ENCODE peak calls at places on chromosomes 16 and 17, in six cellular contexts. One of them, this sample, is unnamed.

GRCh38 chr17:78075545-78075944 is 53.0 kb downstream of the TMC6 start:
- DNase-seq in osteocyte: no peak
- DNase-seq in neural progenitor cell: no peak
- DNase-seq in upper lobe of right lung: no peak
- DNase-seq in GM20000: no peak
- DNase-seq in Caco-2: no peak
- DNase-seq in this sample: no peak

GRCh38 chr16:55543470-55543869 is 23.0 kb upstream of the CAPNS2 start:
- DNase-seq in GM20000: no peak
- DNase-seq in osteocyte: no peak
- DNase-seq in Caco-2: peak
- DNase-seq in upper lobe of right lung: no peak
- DNase-seq in neural progenitor cell: peak
- DNase-seq in this sample: no peak

GRCh38 chr16:30063278-30063892 is 2.2 kb upstream of the ALDOA start:
- DNase-seq in Caco-2: no peak
- DNase-seq in GM20000: no peak
- DNase-seq in osteocyte: no peak
- DNase-seq in neural progenitor cell: no peak
- DNase-seq in upper lobe of right lung: no peak
- DNase-seq in this sample: no peak

GRCh38 chr17:19551148-19551547 is 17.5 kb downstream of the SLC47A1 start:
- DNase-seq in Caco-2: no peak
- DNase-seq in neural progenitor cell: no peak
- DNase-seq in GM20000: no peak
- DNase-seq in osteocyte: no peak
- DNase-seq in upper lobe of right lung: no peak
- DNase-seq in this sample: no peak

GRCh38 chr17:50221500-50222480 is 20.4 kb upstream of the COL1A1 start:
- DNase-seq in upper lobe of right lung: peak
- DNase-seq in Caco-2: no peak
- DNase-seq in osteocyte: peak
- DNase-seq in GM20000: peak
- DNase-seq in neural progenitor cell: no peak
- DNase-seq in this sample: no peak

GRCh38 chr17:31803494-31804213 is 55.4 kb downstream of the COPRS start:
- DNase-seq in upper lobe of right lung: no peak
- DNase-seq in GM20000: no peak
- DNase-seq in osteocyte: no peak
- DNase-seq in neural progenitor cell: no peak
- DNase-seq in Caco-2: peak
- DNase-seq in this sample: no peak

GRCh38 chr17:67569873-67570272 is 147.9 kb upstream of the NOL11 start:
- DNase-seq in neural progenitor cell: no peak
- DNase-seq in upper lobe of right lung: no peak
- DNase-seq in GM20000: no peak
- DNase-seq in Caco-2: no peak
- DNase-seq in osteocyte: no peak
- DNase-seq in this sample: no peak

GRCh38 chr17:18176152-18176551 is 7.5 kb upstream of the ALKBH5 start:
- DNase-seq in Caco-2: no peak
- DNase-seq in neural progenitor cell: no peak
- DNase-seq in upper lobe of right lung: no peak
- DNase-seq in GM20000: no peak
- DNase-seq in osteocyte: no peak
- DNase-seq in this sample: no peak

GRCh38 chr17:79915850-79916430 is 76.7 kb upstream of the CBX4 start:
- DNase-seq in Caco-2: peak
- DNase-seq in osteocyte: no peak
- DNase-seq in upper lobe of right lung: peak
- DNase-seq in neural progenitor cell: peak
- DNase-seq in GM20000: no peak
- DNase-seq in this sample: no peak

GRCh38 chr16:22092143-22092933 is at the start of gene VWA3A:
- DNase-seq in Caco-2: no peak
- DNase-seq in GM20000: no peak
- DNase-seq in neural progenitor cell: peak
- DNase-seq in osteocyte: no peak
- DNase-seq in upper lobe of right lung: no peak
- DNase-seq in this sample: peak

GRCh38 chr16:29900888-29901606 is 759 bp downstream of the ASPHD1 start:
- DNase-seq in neural progenitor cell: peak
- DNase-seq in GM20000: no peak
- DNase-seq in Caco-2: no peak
- DNase-seq in osteocyte: no peak
- DNase-seq in upper lobe of right lung: no peak
- DNase-seq in this sample: no peak

GRCh38 chr16:2158262-2158638 is 2.7 kb downstream of the TRAF7 start:
- DNase-seq in upper lobe of right lung: no peak
- DNase-seq in Caco-2: no peak
- DNase-seq in neural progenitor cell: no peak
- DNase-seq in osteocyte: no peak
- DNase-seq in GM20000: no peak
- DNase-seq in this sample: no peak

GRCh38 chr16:85935957-85936760 is 37.2 kb downstream of the IRF8 start:
- DNase-seq in osteocyte: no peak
- DNase-seq in upper lobe of right lung: no peak
- DNase-seq in GM20000: peak
- DNase-seq in Caco-2: no peak
- DNase-seq in neural progenitor cell: no peak
- DNase-seq in this sample: no peak

GRCh38 chr17:78129385-78130079 is 977 bp upstream of the TMC6 start:
- DNase-seq in GM20000: peak
- DNase-seq in neural progenitor cell: no peak
- DNase-seq in osteocyte: no peak
- DNase-seq in upper lobe of right lung: no peak
- DNase-seq in Caco-2: no peak
- DNase-seq in this sample: no peak

GRCh38 chr16:29820730-29821662 is 734 bp downstream of the MVP start:
- DNase-seq in osteocyte: no peak
- DNase-seq in upper lobe of right lung: peak
- DNase-seq in GM20000: peak
- DNase-seq in Caco-2: no peak
- DNase-seq in neural progenitor cell: no peak
- DNase-seq in this sample: no peak

GRCh38 chr17:58332720-58333395 is 4.3 kb upstream of the TSPOAP1 start:
- DNase-seq in osteocyte: no peak
- DNase-seq in upper lobe of right lung: peak
- DNase-seq in neural progenitor cell: no peak
- DNase-seq in Caco-2: no peak
- DNase-seq in GM20000: no peak
- DNase-seq in this sample: no peak

GRCh38 chr17:78967782-78968362 is 11.9 kb downstream of the LGALS3BP start:
- DNase-seq in GM20000: no peak
- DNase-seq in upper lobe of right lung: no peak
- DNase-seq in Caco-2: no peak
- DNase-seq in neural progenitor cell: no peak
- DNase-seq in osteocyte: no peak
- DNase-seq in this sample: no peak

GRCh38 chr16:27977966-27978365 is 85.5 kb downstream of the GSG1L start:
- DNase-seq in upper lobe of right lung: peak
- DNase-seq in neural progenitor cell: no peak
- DNase-seq in osteocyte: peak
- DNase-seq in Caco-2: no peak
- DNase-seq in GM20000: no peak
- DNase-seq in this sample: no peak

DNA sequence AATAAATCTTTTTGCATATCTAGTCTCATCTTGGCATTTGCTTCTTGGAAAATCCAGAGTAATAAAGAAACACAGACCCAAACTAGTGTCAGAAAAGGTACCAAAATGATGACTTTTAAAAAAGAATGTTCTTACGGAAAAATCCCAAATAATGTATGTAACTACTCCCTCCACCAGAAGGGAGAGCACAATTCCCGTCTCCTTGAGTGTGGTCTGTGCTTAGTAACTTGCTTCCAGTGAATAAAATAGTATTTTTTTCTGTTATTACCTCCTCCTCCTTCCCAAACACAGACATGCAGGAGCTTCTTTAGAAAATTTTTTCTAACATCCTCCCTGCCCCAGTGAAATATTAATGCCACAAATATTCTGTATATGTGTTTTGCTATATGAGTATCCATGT is 358.1 kb downstream of the ZFHX3 start:
- DNase-seq in osteocyte: no peak
- DNase-seq in GM20000: no peak
- DNase-seq in upper lobe of right lung: no peak
- DNase-seq in Caco-2: no peak
- DNase-seq in neural progenitor cell: no peak
- DNase-seq in this sample: no peak
- TF ChIP-seq CTCF in osteocyte: peak
- TF ChIP-seq CTCF in GM20000: no peak
- TF ChIP-seq CTCF in upper lobe of right lung: no peak
- TF ChIP-seq CTCF in Caco-2: no peak
- TF ChIP-seq CTCF in neural progenitor cell: no peak
- TF ChIP-seq CTCF in this sample: no peak

DNA sequence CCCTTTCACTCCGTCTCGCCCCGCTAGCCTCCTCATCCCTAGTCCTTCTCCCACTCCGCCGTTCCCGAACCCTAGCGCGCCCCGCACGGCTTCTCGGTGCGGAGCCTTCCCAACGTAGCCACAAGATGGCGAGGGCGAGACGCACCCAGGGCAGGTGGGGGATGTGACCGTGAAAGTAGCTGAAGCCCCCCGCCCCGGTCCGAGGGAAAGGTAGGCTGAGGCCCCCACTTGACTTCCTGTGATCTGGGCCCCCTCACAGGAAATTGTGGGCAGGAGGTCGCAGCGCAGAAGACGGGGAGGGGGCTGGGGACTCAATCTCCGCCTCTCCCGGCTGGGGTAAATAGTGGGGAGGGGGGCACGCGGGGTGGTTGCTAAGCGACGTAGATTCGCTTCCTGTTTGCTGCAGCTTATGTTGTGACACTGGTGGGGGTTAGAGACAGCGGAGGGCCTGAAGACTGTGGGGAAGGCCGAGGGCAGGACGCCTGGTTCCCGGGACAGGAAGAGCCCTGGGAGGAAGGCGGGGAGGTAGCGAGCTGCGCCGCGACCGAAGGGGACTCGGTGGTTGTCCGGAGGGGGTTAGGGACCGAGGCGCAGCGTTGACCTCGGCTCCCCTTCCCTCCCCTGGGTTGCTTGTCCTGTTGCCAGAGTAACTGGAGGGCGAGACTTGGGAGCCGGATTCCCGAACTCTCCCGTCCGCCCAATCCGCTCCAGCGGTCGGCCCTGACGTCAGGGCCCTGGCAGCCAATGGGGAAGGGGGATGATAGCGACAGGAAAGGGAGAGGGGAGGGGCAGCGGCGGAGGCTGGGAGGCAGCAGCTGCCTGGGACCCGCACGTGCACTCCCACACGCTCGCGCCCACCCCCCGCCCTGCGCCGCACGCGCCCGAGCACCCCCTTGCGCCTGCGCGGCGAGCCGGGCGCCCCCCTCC is 1.1 kb downstream of the KDM6B start:
- DNase-seq in upper lobe of right lung: peak
- DNase-seq in neural progenitor cell: peak
- DNase-seq in Caco-2: peak
- DNase-seq in osteocyte: peak
- DNase-seq in GM20000: peak
- DNase-seq in this sample: peak
- TF ChIP-seq CTCF in upper lobe of right lung: peak
- TF ChIP-seq CTCF in neural progenitor cell: peak
- TF ChIP-seq CTCF in Caco-2: peak
- TF ChIP-seq CTCF in osteocyte: peak
- TF ChIP-seq CTCF in GM20000: peak
- TF ChIP-seq CTCF in this sample: peak

DNA sequence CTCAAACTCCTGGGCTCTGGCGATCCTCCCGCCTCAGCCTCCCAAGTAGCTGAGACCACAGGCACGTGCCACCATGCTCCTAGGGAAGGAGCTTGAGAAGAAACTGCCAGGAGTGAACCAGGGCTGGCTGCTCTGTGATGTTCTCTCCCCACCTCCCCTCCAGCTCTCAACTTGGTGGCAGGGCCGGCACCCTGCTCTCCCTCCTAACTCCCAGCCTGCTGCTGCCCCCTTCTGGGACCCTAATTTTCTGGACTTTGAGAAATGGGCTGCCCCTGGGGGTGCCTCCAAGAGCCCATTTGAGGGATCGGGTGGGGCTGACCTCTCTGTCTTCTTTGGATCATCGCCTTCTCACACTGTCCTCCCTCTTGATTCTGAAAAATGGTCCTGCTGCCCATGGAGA is 14.9 kb upstream of the STAT3 start:
- DNase-seq in osteocyte: no peak
- DNase-seq in GM20000: peak
- DNase-seq in neural progenitor cell: peak
- DNase-seq in upper lobe of right lung: no peak
- DNase-seq in Caco-2: peak
- DNase-seq in this sample: peak
- TF ChIP-seq CTCF in osteocyte: peak
- TF ChIP-seq CTCF in GM20000: peak
- TF ChIP-seq CTCF in neural progenitor cell: peak
- TF ChIP-seq CTCF in upper lobe of right lung: peak
- TF ChIP-seq CTCF in Caco-2: peak
- TF ChIP-seq CTCF in this sample: peak

GRCh38 chr16:3459401-3460090 is 16.1 kb downstream of the NAA60 start:
- DNase-seq in Caco-2: peak
- DNase-seq in upper lobe of right lung: no peak
- DNase-seq in neural progenitor cell: peak
- DNase-seq in GM20000: no peak
- DNase-seq in osteocyte: no peak
- DNase-seq in this sample: no peak
- TF ChIP-seq CTCF in Caco-2: no peak
- TF ChIP-seq CTCF in upper lobe of right lung: no peak
- TF ChIP-seq CTCF in neural progenitor cell: no peak
- TF ChIP-seq CTCF in GM20000: no peak
- TF ChIP-seq CTCF in osteocyte: no peak
- TF ChIP-seq CTCF in this sample: no peak

GRCh38 chr17:28346746-28347246 is 10.5 kb downstream of the POLDIP2 start:
- DNase-seq in Caco-2: peak
- DNase-seq in neural progenitor cell: peak
- DNase-seq in osteocyte: no peak
- DNase-seq in GM20000: no peak
- DNase-seq in upper lobe of right lung: peak
- DNase-seq in this sample: no peak

GRCh38 chr17:28345420-28346198 is 10.0 kb downstream of the TNFAIP1 start:
- DNase-seq in Caco-2: no peak
- DNase-seq in upper lobe of right lung: no peak
- DNase-seq in neural progenitor cell: no peak
- DNase-seq in osteocyte: no peak
- DNase-seq in GM20000: no peak
- DNase-seq in this sample: no peak

GRCh38 chr17:28348979-28349378 is 8.3 kb downstream of the POLDIP2 start:
- DNase-seq in Caco-2: no peak
- DNase-seq in neural progenitor cell: no peak
- DNase-seq in upper lobe of right lung: peak
- DNase-seq in GM20000: no peak
- DNase-seq in osteocyte: no peak
- DNase-seq in this sample: no peak

GRCh38 chr17:28346199-28346580 is 10.6 kb downstream of the TNFAIP1 start:
- DNase-seq in Caco-2: no peak
- DNase-seq in GM20000: no peak
- DNase-seq in osteocyte: no peak
- DNase-seq in upper lobe of right lung: peak
- DNase-seq in neural progenitor cell: peak
- DNase-seq in this sample: no peak

GRCh38 chr17:28347261-28347891 is 10.0 kb downstream of the POLDIP2 start:
- DNase-seq in upper lobe of right lung: peak
- DNase-seq in osteocyte: no peak
- DNase-seq in neural progenitor cell: no peak
- DNase-seq in Caco-2: no peak
- DNase-seq in GM20000: no peak
- DNase-seq in this sample: no peak
- TF ChIP-seq CTCF in upper lobe of right lung: no peak
- TF ChIP-seq CTCF in osteocyte: no peak
- TF ChIP-seq CTCF in neural progenitor cell: no peak
- TF ChIP-seq CTCF in Caco-2: no peak
- TF ChIP-seq CTCF in GM20000: no peak
- TF ChIP-seq CTCF in this sample: no peak

GRCh38 chr17:40109471-40109824 is 9.1 kb upstream of the NR1D1 start:
- DNase-seq in neural progenitor cell: no peak
- DNase-seq in osteocyte: no peak
- DNase-seq in Caco-2: peak
- DNase-seq in GM20000: no peak
- DNase-seq in upper lobe of right lung: no peak
- DNase-seq in this sample: no peak
- TF ChIP-seq CTCF in neural progenitor cell: peak
- TF ChIP-seq CTCF in osteocyte: no peak
- TF ChIP-seq CTCF in Caco-2: no peak
- TF ChIP-seq CTCF in GM20000: no peak
- TF ChIP-seq CTCF in upper lobe of right lung: peak
- TF ChIP-seq CTCF in this sample: no peak